ENCODE peak calls at places on chromosomes 5 and 9, in six cellular contexts. One of them, this sample, is unnamed.

GRCh38 chr5:87825583-87825982 is 412.9 kb upstream of the CCNH start:
- DNase-seq in naive thymus-derived CD4-positive, alpha-beta T cell: no peak
- DNase-seq in NAMALWA: no peak
- DNase-seq in SW480: no peak
- DNase-seq in ascending aorta: no peak
- DNase-seq in Calu3: no peak
- DNase-seq in this sample: no peak

GRCh38 chr9:83475741-83476140 is 62.5 kb downstream of the FRMD3 start:
- DNase-seq in naive thymus-derived CD4-positive, alpha-beta T cell: no peak
- DNase-seq in NAMALWA: no peak
- DNase-seq in SW480: no peak
- DNase-seq in ascending aorta: no peak
- DNase-seq in Calu3: no peak
- DNase-seq in this sample: no peak

GRCh38 chr5:144315994-144316634 is 145.4 kb downstream of the KCTD16 start:
- DNase-seq in naive thymus-derived CD4-positive, alpha-beta T cell: no peak
- DNase-seq in NAMALWA: no peak
- DNase-seq in SW480: no peak
- DNase-seq in ascending aorta: no peak
- DNase-seq in Calu3: no peak
- DNase-seq in this sample: no peak

GRCh38 chr9:133589454-133590227 is 19.5 kb downstream of the FAM163B start:
- DNase-seq in naive thymus-derived CD4-positive, alpha-beta T cell: peak; percentile 36
- DNase-seq in NAMALWA: peak; percentile 52
- DNase-seq in SW480: no peak
- DNase-seq in ascending aorta: no peak
- DNase-seq in Calu3: no peak
- DNase-seq in this sample: no peak

GRCh38 chr9:110659891-110660541 is 8.6 kb upstream of the MUSK start:
- DNase-seq in naive thymus-derived CD4-positive, alpha-beta T cell: no peak
- DNase-seq in NAMALWA: no peak
- DNase-seq in SW480: no peak
- DNase-seq in ascending aorta: no peak
- DNase-seq in Calu3: no peak
- DNase-seq in this sample: no peak

GRCh38 chr9:29211681-29212589 is 1638.7 kb upstream of the C9orf72 start:
- DNase-seq in naive thymus-derived CD4-positive, alpha-beta T cell: peak; percentile 8
- DNase-seq in NAMALWA: no peak
- DNase-seq in SW480: no peak
- DNase-seq in ascending aorta: no peak
- DNase-seq in Calu3: peak; percentile 80
- DNase-seq in this sample: no peak

GRCh38 chr9:77224750-77225312 is 47.5 kb downstream of the VPS13A start:
- DNase-seq in naive thymus-derived CD4-positive, alpha-beta T cell: no peak
- DNase-seq in NAMALWA: no peak
- DNase-seq in SW480: no peak
- DNase-seq in ascending aorta: no peak
- DNase-seq in Calu3: no peak
- DNase-seq in this sample: peak; percentile 9

GRCh38 chr5:74766348-74766886 is 500 bp downstream of the GFM2 start:
- DNase-seq in naive thymus-derived CD4-positive, alpha-beta T cell: peak; percentile 34
- DNase-seq in NAMALWA: peak; percentile 79
- DNase-seq in SW480: peak; percentile 73
- DNase-seq in ascending aorta: no peak
- DNase-seq in Calu3: peak; percentile 16
- DNase-seq in this sample: no peak

GRCh38 chr5:54361683-54362411 is 51.5 kb upstream of the ARL15 start:
- DNase-seq in naive thymus-derived CD4-positive, alpha-beta T cell: no peak
- DNase-seq in NAMALWA: no peak
- DNase-seq in SW480: no peak
- DNase-seq in ascending aorta: no peak
- DNase-seq in Calu3: no peak
- DNase-seq in this sample: no peak

This sample was measured in trophoblast cell.